ENCODE peak calls at places on chromosome 18, in nine cellular contexts. E, S, B, I, J, G, O, H and T are unnamed samples.
A peak's percentile ranks its signal among the peaks of the same experiment; 100 is the strongest.

GRCh38 chr18:44238911-44239310 is 441.8 kb upstream of the SETBP1 start:
- DNase-seq in E (no peak), S (no peak), B (no peak), I (no peak), J (no peak), G (no peak), O (no peak), H (no peak), T (no peak)

GRCh38 chr18:74370163-74370562 is 54.5 kb downstream of the C18orf63 start:
- DNase-seq in E (no peak), S (no peak), B (no peak), I (no peak), J (no peak), G (no peak), O (no peak), H (no peak), T (no peak)

GRCh38 chr18:23862071-23862470 is 152.5 kb upstream of the TTC39C start:
- DNase-seq in E (no peak), S (no peak), B (no peak), I (no peak), J (no peak), G (no peak), O (no peak), H (no peak), T (no peak)

GRCh38 chr18:49560277-49561126 is 1.4 kb upstream of the LIPG start:
- DNase-seq in E (no peak), S (no peak), B (no peak), I (no peak), J (peak; percentile 25), G (no peak), O (no peak), H (no peak), T (no peak)

GRCh38 chr18:41036346-41036745 is 918.7 kb upstream of the PIK3C3 start:
- DNase-seq in E (no peak), S (no peak), B (no peak), I (no peak), J (no peak), G (no peak), O (no peak), H (no peak), T (no peak)

GRCh38 chr18:8501044-8501443 is 108.2 kb upstream of the RAB12 start:
- DNase-seq in E (no peak), S (no peak), B (no peak), I (peak; percentile 51), J (no peak), G (no peak), O (no peak), H (no peak), T (no peak)

GRCh38 chr18:23182606-23183005 is 47.3 kb downstream of the CABLES1 start:
- DNase-seq in E (no peak), S (no peak), B (no peak), I (no peak), J (no peak), G (no peak), O (no peak), H (no peak), T (no peak)

GRCh38 chr18:20988726-20989125 is 122.9 kb downstream of the ROCK1 start:
- DNase-seq in E (no peak), S (no peak), B (no peak), I (no peak), J (no peak), G (no peak), O (no peak), H (no peak), T (no peak)

GRCh38 chr18:23658296-23658695 is 4.4 kb downstream of the ANKRD29 start:
- DNase-seq in E (no peak), S (no peak), B (no peak), I (no peak), J (no peak), G (no peak), O (no peak), H (no peak), T (no peak)

GRCh38 chr18:48640566-48641270 is 101.9 kb downstream of the CTIF start:
- DNase-seq in E (no peak), S (no peak), B (no peak), I (no peak), J (no peak), G (no peak), O (no peak), H (no peak), T (no peak)

GRCh38 chr18:50009772-50010171 is 185.2 kb downstream of the MYO5B start:
- DNase-seq in E (peak; percentile 21), S (no peak), B (no peak), I (no peak), J (no peak), G (peak; percentile 65), O (peak; percentile 49), H (peak; percentile 25), T (peak; percentile 66)

GRCh38 chr18:76589309-76589708 is 94.3 kb upstream of the ZNF516 start:
- DNase-seq in E (no peak), S (no peak), B (no peak), I (no peak), J (no peak), G (no peak), O (no peak), H (no peak), T (no peak)

GRCh38 chr18:48203961-48204666 is 205.1 kb downstream of the ZBTB7C start:
- DNase-seq in E (no peak), S (no peak), B (no peak), I (no peak), J (no peak), G (peak; percentile 35), O (no peak), H (no peak), T (no peak)

GRCh38 chr18:48752928-48753327 is 197.8 kb downstream of the SMAD7 start:
- DNase-seq in E (no peak), S (no peak), B (no peak), I (no peak), J (no peak), G (no peak), O (no peak), H (no peak), T (no peak)

GRCh38 chr18:28725876-28726275 is 548.9 kb upstream of the CDH2 start:
- DNase-seq in E (no peak), S (no peak), B (no peak), I (no peak), J (no peak), G (no peak), O (no peak), H (no peak), T (no peak)

GRCh38 chr18:48680871-48681270 is 142.0 kb downstream of the CTIF start:
- DNase-seq in E (no peak), S (no peak), B (peak; percentile 42), I (peak; percentile 76), J (peak; percentile 46), G (no peak), O (no peak), H (no peak), T (peak; percentile 55)

GRCh38 chr18:74689251-74689650 is 91.6 kb downstream of the ZNF407 start:
- DNase-seq in E (no peak), S (no peak), B (no peak), I (no peak), J (no peak), G (no peak), O (no peak), H (no peak), T (no peak)

GRCh38 chr18:48813833-48814489 is 136.8 kb downstream of the SMAD7 start:
- DNase-seq in E (no peak), S (peak; percentile 31), B (no peak), I (peak; percentile 48), J (no peak), G (peak; percentile 31), O (no peak), H (no peak), T (peak; percentile 51)

GRCh38 chr18:62751341-62751821 is 36.0 kb downstream of the PHLPP1 start:
- DNase-seq in E (no peak), S (no peak), B (no peak), I (no peak), J (no peak), G (no peak), O (no peak), H (no peak), T (no peak)

GRCh38 chr18:7317804-7318231 is 86.9 kb downstream of the LRRC30 start:
- DNase-seq in E (no peak), S (no peak), B (no peak), I (no peak), J (no peak), G (no peak), O (no peak), H (no peak), T (no peak)

GRCh38 chr18:46437019-46437418 is 220.0 kb downstream of the LOXHD1 start:
- DNase-seq in E (no peak), S (no peak), B (no peak), I (no peak), J (no peak), G (no peak), O (no peak), H (no peak), T (no peak)
- TF ChIP-seq EP300 in E (no peak), S (no peak), B (no peak), I (no peak), J (no peak), G (no peak), O (no peak), H (no peak), T (no peak)

GRCh38 chr18:39274535-39274934 is 1708.9 kb upstream of the CELF4 start:
- DNase-seq in E (no peak), S (no peak), B (no peak), I (no peak), J (no peak), G (no peak), O (no peak), H (no peak), T (no peak)
- TF ChIP-seq POLR2A in E (no peak), S (no peak), B (no peak), I (no peak), J (no peak), G (no peak), O (no peak), H (no peak), T (no peak)

DNA sequence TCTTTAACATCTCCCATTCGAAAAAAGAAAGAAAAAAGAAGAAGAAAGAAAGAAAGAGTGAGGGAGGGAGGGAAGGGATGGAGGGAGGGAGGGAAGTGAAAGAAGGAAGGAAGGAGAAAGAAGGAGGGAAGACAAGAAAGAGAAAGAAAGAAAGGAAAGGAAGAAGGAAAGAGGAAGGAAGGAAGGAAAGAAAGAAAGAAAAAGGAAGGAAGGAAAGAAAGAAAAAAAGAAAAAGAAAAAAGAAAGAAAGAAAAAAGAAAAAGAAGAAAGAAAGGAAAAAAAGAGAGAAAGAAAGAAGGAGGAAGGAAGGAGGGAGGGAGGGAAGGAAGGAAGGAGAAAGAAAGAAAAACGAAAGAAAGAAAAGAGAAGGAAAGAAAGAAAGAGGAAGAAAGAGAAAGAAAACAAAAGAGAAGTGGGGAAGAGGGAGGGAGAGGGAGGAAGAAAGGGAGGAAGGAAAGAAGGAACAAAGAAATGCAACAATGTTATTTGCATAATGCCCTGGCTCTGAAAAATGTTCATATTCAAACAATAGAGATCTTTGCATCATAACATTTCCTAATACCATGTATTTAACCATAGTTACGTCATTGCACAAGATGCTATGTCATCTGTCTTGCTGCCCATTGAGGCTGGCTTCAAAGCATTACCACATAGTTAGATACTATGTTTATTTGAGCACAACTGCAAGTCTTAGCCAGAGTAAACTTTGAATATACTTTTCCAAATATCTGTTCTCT is 550.6 kb downstream of the DSC3 start:
- DNase-seq in E (no peak), S (no peak), B (no peak), I (no peak), J (no peak), G (no peak), O (no peak), H (no peak), T (no peak)
- TF ChIP-seq EP300 in E (no peak), S (no peak), B (no peak), I (no peak), J (no peak), G (no peak), O (no peak), H (no peak), T (no peak)

GRCh38 chr18:79502785-79503184 is 107.1 kb downstream of the NFATC1 start:
- DNase-seq in E (no peak), S (no peak), B (no peak), I (no peak), J (no peak), G (no peak), O (no peak), H (no peak), T (no peak)
- TF ChIP-seq POLR2A in E (no peak), S (no peak), B (no peak), I (no peak), J (no peak), G (no peak), O (no peak), H (no peak), T (no peak)